ENCODE peak calls at places on chromosomes 3 and 15, in eight cellular contexts. One of them, this sample, is unnamed.

GRCh38 chr15:33005582-33005981 is 188.9 kb downstream of the FMN1 start:
- DNase-seq in uterus: no peak
- DNase-seq in epithelial cell of esophagus: no peak
- DNase-seq in mammary epithelial cell: no peak
- DNase-seq in heart right ventricle: no peak
- DNase-seq in body of pancreas: no peak
- DNase-seq in small intestine: no peak
- DNase-seq in AG09309: no peak
- DNase-seq in this sample: no peak

GRCh38 chr3:127456471-127457093 is 134.0 kb downstream of the TPRA1 start:
- DNase-seq in mammary epithelial cell: peak; percentile 89
- DNase-seq in small intestine: peak; percentile 10
- DNase-seq in AG09309: no peak
- DNase-seq in uterus: no peak
- DNase-seq in body of pancreas: peak; percentile 32
- DNase-seq in epithelial cell of esophagus: peak; percentile 89
- DNase-seq in heart right ventricle: no peak
- DNase-seq in this sample: no peak

GRCh38 chr3:13325892-13326443 is 94.2 kb downstream of the NUP210 start:
- DNase-seq in uterus: no peak
- DNase-seq in epithelial cell of esophagus: no peak
- DNase-seq in mammary epithelial cell: no peak
- DNase-seq in body of pancreas: peak; percentile 90
- DNase-seq in small intestine: peak; percentile 18
- DNase-seq in AG09309: no peak
- DNase-seq in heart right ventricle: no peak
- DNase-seq in this sample: no peak

GRCh38 chr15:97989330-97989729 is 28.8 kb downstream of the ARRDC4 start:
- DNase-seq in AG09309: no peak
- DNase-seq in epithelial cell of esophagus: no peak
- DNase-seq in body of pancreas: peak; percentile 26
- DNase-seq in uterus: no peak
- DNase-seq in mammary epithelial cell: peak; percentile 41
- DNase-seq in small intestine: no peak
- DNase-seq in heart right ventricle: no peak
- DNase-seq in this sample: no peak

GRCh38 chr15:41258706-41259471 is 27.8 kb downstream of the CHP1 start:
- DNase-seq in epithelial cell of esophagus: peak; percentile 72
- DNase-seq in heart right ventricle: no peak
- DNase-seq in mammary epithelial cell: peak; percentile 39
- DNase-seq in body of pancreas: peak; percentile 48
- DNase-seq in small intestine: peak; percentile 58
- DNase-seq in AG09309: peak; percentile 10
- DNase-seq in uterus: no peak
- DNase-seq in this sample: peak; percentile 23

GRCh38 chr3:160804762-160805161 is 48.7 kb downstream of the PPM1L start:
- DNase-seq in heart right ventricle: peak; percentile 68
- DNase-seq in epithelial cell of esophagus: no peak
- DNase-seq in AG09309: no peak
- DNase-seq in mammary epithelial cell: no peak
- DNase-seq in body of pancreas: peak; percentile 57
- DNase-seq in uterus: peak; percentile 23
- DNase-seq in small intestine: no peak
- DNase-seq in this sample: no peak

GRCh38 chr3:129424185-129424841 is 4.1 kb downstream of the EFCAB12 start:
- DNase-seq in small intestine: no peak
- DNase-seq in mammary epithelial cell: peak; percentile 94
- DNase-seq in body of pancreas: peak; percentile 53
- DNase-seq in uterus: no peak
- DNase-seq in epithelial cell of esophagus: peak; percentile 57
- DNase-seq in heart right ventricle: no peak
- DNase-seq in AG09309: no peak
- DNase-seq in this sample: no peak

GRCh38 chr15:93470042-93470441 is 381.0 kb upstream of the RGMA start:
- DNase-seq in heart right ventricle: no peak
- DNase-seq in AG09309: no peak
- DNase-seq in mammary epithelial cell: no peak
- DNase-seq in body of pancreas: no peak
- DNase-seq in uterus: no peak
- DNase-seq in small intestine: no peak
- DNase-seq in epithelial cell of esophagus: no peak
- DNase-seq in this sample: no peak

GRCh38 chr15:75371901-75372688 is 3.7 kb upstream of the MAN2C1 start:
- DNase-seq in mammary epithelial cell: no peak
- DNase-seq in uterus: no peak
- DNase-seq in small intestine: no peak
- DNase-seq in AG09309: no peak
- DNase-seq in heart right ventricle: no peak
- DNase-seq in epithelial cell of esophagus: peak; percentile 36
- DNase-seq in body of pancreas: no peak
- DNase-seq in this sample: no peak

GRCh38 chr3:28856796-28857195 is 424.1 kb upstream of the RBMS3 start:
- DNase-seq in uterus: no peak
- DNase-seq in AG09309: no peak
- DNase-seq in heart right ventricle: no peak
- DNase-seq in body of pancreas: no peak
- DNase-seq in epithelial cell of esophagus: peak; percentile 57
- DNase-seq in mammary epithelial cell: no peak
- DNase-seq in small intestine: no peak
- DNase-seq in this sample: no peak

GRCh38 chr3:39812537-39812936 is 3.1 kb downstream of the MYRIP start:
- DNase-seq in AG09309: no peak
- DNase-seq in uterus: no peak
- DNase-seq in epithelial cell of esophagus: peak; percentile 35
- DNase-seq in heart right ventricle: no peak
- DNase-seq in body of pancreas: peak; percentile 41
- DNase-seq in small intestine: peak; percentile 31
- DNase-seq in mammary epithelial cell: no peak
- DNase-seq in this sample: no peak

GRCh38 chr15:84669726-84670125 is 11.7 kb upstream of the NMB start:
- DNase-seq in heart right ventricle: no peak
- DNase-seq in uterus: no peak
- DNase-seq in small intestine: no peak
- DNase-seq in body of pancreas: no peak
- DNase-seq in AG09309: peak; percentile 90
- DNase-seq in epithelial cell of esophagus: no peak
- DNase-seq in mammary epithelial cell: no peak
- DNase-seq in this sample: no peak

GRCh38 chr15:69939513-69940440 is 157.9 kb downstream of the TLE3 start:
- DNase-seq in body of pancreas: no peak
- DNase-seq in epithelial cell of esophagus: no peak
- DNase-seq in uterus: no peak
- DNase-seq in small intestine: peak; percentile 28
- DNase-seq in heart right ventricle: no peak
- DNase-seq in mammary epithelial cell: peak; percentile 8
- DNase-seq in AG09309: no peak
- DNase-seq in this sample: no peak

GRCh38 chr3:36212291-36212690 is 168.0 kb upstream of the STAC start:
- DNase-seq in heart right ventricle: no peak
- DNase-seq in mammary epithelial cell: no peak
- DNase-seq in body of pancreas: no peak
- DNase-seq in uterus: no peak
- DNase-seq in small intestine: no peak
- DNase-seq in epithelial cell of esophagus: no peak
- DNase-seq in AG09309: peak; percentile 64
- DNase-seq in this sample: no peak

GRCh38 chr3:53238051-53238850 is 17.6 kb downstream of the TKT start:
- DNase-seq in small intestine: peak; percentile 93
- DNase-seq in mammary epithelial cell: peak; percentile 92
- DNase-seq in heart right ventricle: no peak
- DNase-seq in uterus: no peak
- DNase-seq in epithelial cell of esophagus: peak; percentile 90
- DNase-seq in AG09309: peak; percentile 90
- DNase-seq in body of pancreas: peak; percentile 64
- DNase-seq in this sample: peak; percentile 92

GRCh38 chr3:127159547-127159946 is 33.4 kb upstream of the PRR23E start:
- DNase-seq in mammary epithelial cell: no peak
- DNase-seq in body of pancreas: no peak
- DNase-seq in heart right ventricle: no peak
- DNase-seq in epithelial cell of esophagus: no peak
- DNase-seq in small intestine: no peak
- DNase-seq in uterus: no peak
- DNase-seq in AG09309: no peak
- DNase-seq in this sample: no peak

GRCh38 chr3:175606650-175607318 is 747.6 kb downstream of the NAALADL2 start:
- DNase-seq in heart right ventricle: no peak
- DNase-seq in small intestine: no peak
- DNase-seq in AG09309: no peak
- DNase-seq in uterus: no peak
- DNase-seq in mammary epithelial cell: peak; percentile 30
- DNase-seq in epithelial cell of esophagus: peak; percentile 55
- DNase-seq in body of pancreas: no peak
- DNase-seq in this sample: no peak

GRCh38 chr3:187972454-187972853 is 181.5 kb upstream of the LPP start:
- DNase-seq in heart right ventricle: no peak
- DNase-seq in epithelial cell of esophagus: no peak
- DNase-seq in body of pancreas: no peak
- DNase-seq in uterus: no peak
- DNase-seq in small intestine: no peak
- DNase-seq in AG09309: no peak
- DNase-seq in mammary epithelial cell: no peak
- DNase-seq in this sample: no peak

GRCh38 chr15:33623010-33623409 is 312.2 kb downstream of the RYR3 start:
- DNase-seq in body of pancreas: no peak
- DNase-seq in small intestine: no peak
- DNase-seq in AG09309: no peak
- DNase-seq in heart right ventricle: no peak
- DNase-seq in uterus: no peak
- DNase-seq in mammary epithelial cell: no peak
- DNase-seq in epithelial cell of esophagus: no peak
- DNase-seq in this sample: no peak

GRCh38 chr3:80040113-80040512 is 272.3 kb upstream of the ROBO1 start:
- DNase-seq in uterus: no peak
- DNase-seq in epithelial cell of esophagus: no peak
- DNase-seq in small intestine: no peak
- DNase-seq in mammary epithelial cell: no peak
- DNase-seq in AG09309: no peak
- DNase-seq in heart right ventricle: no peak
- DNase-seq in body of pancreas: no peak
- DNase-seq in this sample: peak; percentile 32

GRCh38 chr3:71229905-71230657 is 353.4 kb downstream of the FOXP1 start:
- DNase-seq in mammary epithelial cell: no peak
- DNase-seq in small intestine: no peak
- DNase-seq in epithelial cell of esophagus: no peak
- DNase-seq in AG09309: no peak
- DNase-seq in uterus: no peak
- DNase-seq in body of pancreas: no peak
- DNase-seq in heart right ventricle: no peak
- DNase-seq in this sample: no peak

GRCh38 chr3:121431717-121432517 is 113.9 kb downstream of the POLQ start:
- DNase-seq in epithelial cell of esophagus: peak; percentile 13
- DNase-seq in mammary epithelial cell: peak; percentile 9
- DNase-seq in body of pancreas: peak; percentile 16
- DNase-seq in small intestine: peak; percentile 91
- DNase-seq in heart right ventricle: peak; percentile 16
- DNase-seq in uterus: no peak
- DNase-seq in AG09309: peak; percentile 14
- DNase-seq in this sample: peak; percentile 54

GRCh38 chr15:73983211-73983727 is 8.8 kb downstream of the STOML1 start:
- DNase-seq in epithelial cell of esophagus: peak; percentile 90
- DNase-seq in mammary epithelial cell: peak; percentile 88
- DNase-seq in heart right ventricle: peak; percentile 48
- DNase-seq in small intestine: no peak
- DNase-seq in body of pancreas: no peak
- DNase-seq in AG09309: no peak
- DNase-seq in uterus: peak; percentile 65
- DNase-seq in this sample: no peak

GRCh38 chr3:71266875-71267274 is 316.7 kb downstream of the FOXP1 start:
- DNase-seq in mammary epithelial cell: no peak
- DNase-seq in AG09309: no peak
- DNase-seq in body of pancreas: no peak
- DNase-seq in epithelial cell of esophagus: no peak
- DNase-seq in uterus: no peak
- DNase-seq in heart right ventricle: no peak
- DNase-seq in small intestine: peak; percentile 51
- DNase-seq in this sample: no peak

GRCh38 chr3:108548886-108549285 is 38.5 kb upstream of the MYH15 start:
- DNase-seq in AG09309: no peak
- DNase-seq in body of pancreas: no peak
- DNase-seq in epithelial cell of esophagus: no peak
- DNase-seq in uterus: no peak
- DNase-seq in small intestine: no peak
- DNase-seq in mammary epithelial cell: no peak
- DNase-seq in heart right ventricle: no peak
- DNase-seq in this sample: no peak

GRCh38 chr3:108546692-108547091 is 36.3 kb upstream of the MYH15 start:
- DNase-seq in AG09309: no peak
- DNase-seq in small intestine: no peak
- DNase-seq in uterus: no peak
- DNase-seq in mammary epithelial cell: no peak
- DNase-seq in heart right ventricle: no peak
- DNase-seq in body of pancreas: no peak
- DNase-seq in epithelial cell of esophagus: no peak
- DNase-seq in this sample: no peak

GRCh38 chr3:108548304-108548703 is 37.9 kb upstream of the MYH15 start:
- DNase-seq in epithelial cell of esophagus: peak; percentile 30
- DNase-seq in AG09309: no peak
- DNase-seq in uterus: no peak
- DNase-seq in body of pancreas: no peak
- DNase-seq in small intestine: no peak
- DNase-seq in mammary epithelial cell: no peak
- DNase-seq in heart right ventricle: no peak
- DNase-seq in this sample: no peak

GRCh38 chr3:108546249-108546648 is 35.9 kb upstream of the MYH15 start:
- DNase-seq in mammary epithelial cell: no peak
- DNase-seq in small intestine: peak; percentile 5
- DNase-seq in body of pancreas: no peak
- DNase-seq in epithelial cell of esophagus: no peak
- DNase-seq in AG09309: no peak
- DNase-seq in heart right ventricle: no peak
- DNase-seq in uterus: no peak
- DNase-seq in this sample: no peak
- H3K4me3 ChIP-seq in mammary epithelial cell: no peak overlapping the region
- H3K4me3 ChIP-seq in small intestine: no peak overlapping the region
- H3K4me3 ChIP-seq in body of pancreas: no peak overlapping the region
- H3K4me3 ChIP-seq in epithelial cell of esophagus: no peak overlapping the region
- H3K4me3 ChIP-seq in AG09309: no peak overlapping the region
- H3K4me3 ChIP-seq in heart right ventricle: peak overlapping the region; percentile 35
- H3K4me3 ChIP-seq in uterus: no peak overlapping the region
- H3K4me3 ChIP-seq in this sample: no peak overlapping the region

GRCh38 chr3:111071257-111072015 is at the start of gene NECTIN3:
- DNase-seq in AG09309: peak; percentile 98
- DNase-seq in small intestine: peak; percentile 97
- DNase-seq in mammary epithelial cell: peak; percentile 94
- DNase-seq in uterus: peak; percentile 95
- DNase-seq in epithelial cell of esophagus: peak; percentile 95
- DNase-seq in body of pancreas: peak; percentile 93
- DNase-seq in heart right ventricle: peak; percentile 94
- DNase-seq in this sample: peak; percentile 97
- H3K4me3 ChIP-seq in AG09309: peak within 1 kb of the TSS; percentile 89
- H3K4me3 ChIP-seq in small intestine: peak within 1 kb of the TSS; percentile 87
- H3K4me3 ChIP-seq in mammary epithelial cell: peak within 1 kb of the TSS; percentile 94
- H3K4me3 ChIP-seq in uterus: peak within 1 kb of the TSS; percentile 59
- H3K4me3 ChIP-seq in epithelial cell of esophagus: peak within 1 kb of the TSS; percentile 71
- H3K4me3 ChIP-seq in body of pancreas: peak within 1 kb of the TSS; percentile 40
- H3K4me3 ChIP-seq in heart right ventricle: peak within 1 kb of the TSS; percentile 83
- H3K4me3 ChIP-seq in this sample: peak within 1 kb of the TSS; percentile 78

GRCh38 chr15:90232196-90232595 is 1.5 kb downstream of the CIB1 start:
- DNase-seq in mammary epithelial cell: peak; percentile 40
- DNase-seq in uterus: no peak
- DNase-seq in small intestine: no peak
- DNase-seq in heart right ventricle: no peak
- DNase-seq in body of pancreas: no peak
- DNase-seq in AG09309: no peak
- DNase-seq in epithelial cell of esophagus: peak; percentile 55
- DNase-seq in this sample: no peak
- H3K4me3 ChIP-seq in mammary epithelial cell: no peak overlapping the region
- H3K4me3 ChIP-seq in uterus: no peak overlapping the region
- H3K4me3 ChIP-seq in small intestine: no peak overlapping the region
- H3K4me3 ChIP-seq in heart right ventricle: peak overlapping the region; percentile 98
- H3K4me3 ChIP-seq in body of pancreas: no peak overlapping the region
- H3K4me3 ChIP-seq in AG09309: peak overlapping the region; percentile 63
- H3K4me3 ChIP-seq in epithelial cell of esophagus: no peak overlapping the region
- H3K4me3 ChIP-seq in this sample: no peak overlapping the region

GRCh38 chr3:46846624-46847542 is 16.4 kb downstream of the MYL3 start:
- DNase-seq in body of pancreas: no peak
- DNase-seq in heart right ventricle: peak; percentile 15
- DNase-seq in mammary epithelial cell: no peak
- DNase-seq in small intestine: no peak
- DNase-seq in epithelial cell of esophagus: no peak
- DNase-seq in AG09309: no peak
- DNase-seq in uterus: no peak
- DNase-seq in this sample: no peak
- H3K4me3 ChIP-seq in body of pancreas: no peak overlapping the region
- H3K4me3 ChIP-seq in heart right ventricle: peak overlapping the region; percentile 53
- H3K4me3 ChIP-seq in mammary epithelial cell: no peak overlapping the region
- H3K4me3 ChIP-seq in small intestine: no peak overlapping the region
- H3K4me3 ChIP-seq in epithelial cell of esophagus: no peak overlapping the region
- H3K4me3 ChIP-seq in AG09309: peak overlapping the region; percentile 36
- H3K4me3 ChIP-seq in uterus: no peak overlapping the region
- H3K4me3 ChIP-seq in this sample: no peak overlapping the region

This sample was measured in astrocyte of the cerebellum.